ENCODE peak calls at places on chromosome 9, in eight cellular contexts. L is Peyer's patch, C is cardiac muscle cell, S is RWPE2, J is thyroid gland, P is breast epithelium, H is gastrocnemius medialis, U is upper lobe of left lung. Y is an unnamed sample. For H3K4me1, the result is how much of the 10 kb centered on the place peaks cover.

GRCh38 chr9:25964239-25964638 is 286.0 kb upstream of the TUSC1 start:
- DNase-seq in L (no peak), C (peak), S (no peak), J (peak), P (no peak), H (no peak), U (no peak), Y (peak)

GRCh38 chr9:107784235-107784958 is 294.8 kb upstream of the KLF4 start:
- DNase-seq in L (no peak), C (peak), S (no peak), J (peak), P (no peak), H (peak), U (no peak), Y (peak)

GRCh38 chr9:24257726-24258125 is 288.0 kb downstream of the IZUMO3 start:
- DNase-seq in L (no peak), C (no peak), S (no peak), J (no peak), P (no peak), H (no peak), U (no peak), Y (no peak)

GRCh38 chr9:132069046-132069898 is 10.4 kb downstream of the MED27 start:
- DNase-seq in L (no peak), C (no peak), S (no peak), J (no peak), P (no peak), H (no peak), U (no peak), Y (no peak)

GRCh38 chr9:135479469-135480052 is at the start of gene PPP1R26:
- DNase-seq in L (no peak), C (peak), S (no peak), J (peak), P (no peak), H (no peak), U (peak), Y (no peak)

GRCh38 chr9:109251080-109251775 is 69.6 kb downstream of the EPB41L4B start:
- DNase-seq in L (peak), C (no peak), S (no peak), J (peak), P (no peak), H (no peak), U (no peak), Y (no peak)

GRCh38 chr9:105963700-105964099 is 269.4 kb downstream of the TMEM38B start:
- DNase-seq in L (no peak), C (no peak), S (no peak), J (no peak), P (no peak), H (no peak), U (no peak), Y (no peak)

GRCh38 chr9:18881740-18882139 is 151.3 kb downstream of the SAXO1 start:
- DNase-seq in L (no peak), C (no peak), S (no peak), J (no peak), P (no peak), H (no peak), U (no peak), Y (no peak)

GRCh38 chr9:134887686-134888602 is 7.3 kb downstream of the FCN2 start:
- DNase-seq in L (no peak), C (no peak), S (no peak), J (no peak), P (no peak), H (no peak), U (no peak), Y (no peak)

GRCh38 chr9:120362446-120362845 is 217.5 kb downstream of the CDK5RAP2 start:
- DNase-seq in L (no peak), C (no peak), S (no peak), J (no peak), P (no peak), H (no peak), U (no peak), Y (no peak)

GRCh38 chr9:135248111-135248510 is 160.6 kb downstream of the OLFM1 start:
- DNase-seq in L (no peak), C (no peak), S (no peak), J (no peak), P (no peak), H (no peak), U (no peak), Y (no peak)

GRCh38 chr9:120622790-120623189 is 42.8 kb upstream of the CDK5RAP2 start:
- DNase-seq in L (no peak), C (no peak), S (no peak), J (no peak), P (no peak), H (no peak), U (no peak), Y (no peak)

GRCh38 chr9:6938447-6938846 is 180.7 kb downstream of the KDM4C start:
- DNase-seq in L (no peak), C (no peak), S (no peak), J (no peak), P (no peak), H (no peak), U (no peak), Y (no peak)

GRCh38 chr9:126947529-126947928 is 32.9 kb downstream of the RALGPS1 start:
- DNase-seq in L (no peak), C (peak), S (no peak), J (no peak), P (no peak), H (no peak), U (no peak), Y (peak)

GRCh38 chr9:116288658-116289057 is 135.1 kb downstream of the PAPPA start:
- DNase-seq in L (no peak), C (no peak), S (peak), J (no peak), P (no peak), H (no peak), U (no peak), Y (no peak)
- H3K4me1 ChIP-seq in L (under half), C (under half), S (under half), J (under half), P (under half), H (under half), U (under half), Y (under half)

DNA sequence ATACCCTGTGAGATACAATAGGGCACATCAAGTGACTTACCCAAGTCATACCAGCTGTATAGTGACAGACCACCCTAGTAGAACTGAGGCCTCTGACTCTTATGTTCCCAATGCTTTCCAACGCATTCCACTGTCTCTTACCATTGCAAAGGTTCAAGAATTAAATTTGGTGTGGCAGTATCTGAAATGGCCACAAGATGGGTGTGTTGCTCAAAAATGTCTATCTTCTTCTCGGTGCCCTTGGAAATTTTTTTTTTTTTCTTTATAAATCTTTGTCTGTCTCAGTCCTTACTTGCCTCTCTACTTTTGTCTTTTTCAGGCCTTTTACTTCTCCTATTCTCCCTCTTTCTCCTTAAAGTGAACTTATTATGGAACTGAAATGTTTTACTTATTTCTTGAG is 48.4 kb downstream of the GPR21 start:
- DNase-seq in L (no peak), C (peak), S (no peak), J (no peak), P (no peak), H (no peak), U (no peak), Y (peak)
- TF ChIP-seq CTCF in L (peak), C (peak), S (peak), J (peak), P (peak), H (no peak), U (peak), Y (peak)

GRCh38 chr9:34518896-34519295 is 3.9 kb downstream of the ENHO start:
- DNase-seq in L (no peak), C (no peak), S (peak), J (no peak), P (no peak), H (no peak), U (no peak), Y (no peak)

GRCh38 chr9:34520505-34521385 is 2.0 kb downstream of the ENHO start:
- DNase-seq in L (no peak), C (no peak), S (peak), J (no peak), P (no peak), H (no peak), U (no peak), Y (no peak)

GRCh38 chr9:34518110-34518616 is 4.6 kb downstream of the ENHO start:
- DNase-seq in L (no peak), C (no peak), S (peak), J (no peak), P (no peak), H (no peak), U (no peak), Y (no peak)

GRCh38 chr9:34520096-34520495 is 2.7 kb downstream of the ENHO start:
- DNase-seq in L (no peak), C (no peak), S (peak), J (no peak), P (no peak), H (no peak), U (no peak), Y (no peak)

DNA sequence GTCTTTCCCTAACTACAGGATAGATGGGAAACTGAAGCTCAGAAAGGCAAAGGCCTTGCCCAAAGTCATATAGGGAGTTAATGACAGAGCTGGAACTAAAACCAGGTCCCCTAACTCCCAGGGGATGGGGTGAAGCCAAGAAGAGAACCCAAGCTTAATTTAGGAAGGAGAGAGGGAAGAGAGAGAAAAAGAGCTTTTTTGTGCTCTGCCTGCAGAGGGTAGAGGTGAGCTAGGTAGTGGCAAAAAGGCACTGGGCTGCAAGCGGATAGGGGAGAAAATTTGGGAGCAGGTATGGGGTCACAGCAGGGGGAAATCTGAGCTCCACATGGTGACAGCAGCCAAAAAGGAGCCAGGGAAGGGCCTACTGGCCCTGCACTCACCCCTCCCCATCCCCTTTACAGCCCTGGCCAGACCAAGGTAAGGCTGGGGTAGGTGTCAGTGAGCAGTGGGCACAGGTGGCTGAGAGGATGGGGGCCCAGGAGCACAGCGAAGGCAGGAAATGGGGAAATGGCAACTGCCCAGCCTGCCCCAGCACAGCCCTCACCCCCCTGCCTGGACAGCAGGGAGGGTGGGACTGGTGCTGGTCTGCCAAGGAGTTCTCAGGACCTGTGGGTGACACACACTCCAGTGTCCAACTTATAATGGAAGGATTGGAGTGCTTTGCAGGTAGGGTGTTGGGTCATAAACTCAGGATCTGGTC is 3.3 kb downstream of the ENHO start:
- DNase-seq in L (no peak), C (no peak), S (peak), J (no peak), P (no peak), H (no peak), U (no peak), Y (no peak)
- H3K27ac ChIP-seq in L (no peak), C (no peak), S (no peak), J (no peak), P (no peak), H (no peak), U (no peak), Y (no peak)

GRCh38 chr9:37390759-37391158 is 31.7 kb upstream of the GRHPR start:
- DNase-seq in L (peak), C (peak), S (no peak), J (peak), P (no peak), H (no peak), U (no peak), Y (peak)

GRCh38 chr9:37385286-37385685 is 37.2 kb upstream of the GRHPR start:
- DNase-seq in L (no peak), C (no peak), S (no peak), J (no peak), P (no peak), H (no peak), U (no peak), Y (no peak)

GRCh38 chr9:37383393-37383792 is 39.1 kb upstream of the GRHPR start:
- DNase-seq in L (no peak), C (no peak), S (no peak), J (no peak), P (no peak), H (no peak), U (no peak), Y (no peak)

GRCh38 chr9:37383876-37384715 is 38.4 kb upstream of the GRHPR start:
- DNase-seq in L (no peak), C (no peak), S (no peak), J (no peak), P (no peak), H (no peak), U (no peak), Y (no peak)

GRCh38 chr9:37386988-37387387 is 35.5 kb upstream of the GRHPR start:
- DNase-seq in L (no peak), C (no peak), S (no peak), J (no peak), P (no peak), H (no peak), U (no peak), Y (no peak)
- H3K4me1 ChIP-seq in L (under half), C (under half), S (under half), J (under half), P (under half), H (under half), U (under half), Y (under half)

Y was measured in endodermal cell.